ENCODE peak calls at places on chromosomes 11 and 22, in four cellular contexts. X is kidney, J is mesenchymal stem cell, D is fibroblast of lung. E is an unnamed sample. For H3K4me1, the result is how much of the 10 kb centered on the place peaks cover.

GRCh38 chr22:36252754-36253522 is at the start of gene APOL1:
- DNase-seq in X (peak), J (peak), D (no peak), E (no peak)

GRCh38 chr11:74583024-74583624 is 9.3 kb upstream of the POLD3 start:
- DNase-seq in X (no peak), J (no peak), D (no peak), E (no peak)

GRCh38 chr11:8023831-8024555 is 36.9 kb downstream of the EIF3F start:
- DNase-seq in X (no peak), J (no peak), D (peak), E (no peak)

GRCh38 chr11:5203366-5203765 is 2.9 kb upstream of the OR51V1 start:
- DNase-seq in X (no peak), J (no peak), D (no peak), E (no peak)

GRCh38 chr11:125583496-125583895 is 9.2 kb upstream of the STT3A start:
- DNase-seq in X (no peak), J (no peak), D (no peak), E (no peak)

GRCh38 chr22:43481528-43482309 is 69.9 kb downstream of the MPPED1 start:
- DNase-seq in X (peak), J (no peak), D (no peak), E (peak)

GRCh38 chr11:33157103-33158027 is 3.9 kb downstream of the CSTF3 start:
- DNase-seq in X (no peak), J (no peak), D (peak), E (no peak)

GRCh38 chr11:117814766-117815261 is 9.7 kb downstream of the FXYD2 start:
- DNase-seq in X (peak), J (no peak), D (peak), E (peak)

GRCh38 chr11:75342966-75343870 is 8.2 kb downstream of the ARRB1 start:
- DNase-seq in X (peak), J (peak), D (no peak), E (no peak)

GRCh38 chr11:9313648-9314290 is 624 bp downstream of the TMEM41B start:
- DNase-seq in X (no peak), J (peak), D (peak), E (peak)

GRCh38 chr11:67267188-67268035 is 1.1 kb downstream of the GRK2 start:
- DNase-seq in X (peak), J (no peak), D (no peak), E (peak)

GRCh38 chr11:13837286-13837685 is 125.2 kb upstream of the SPON1 start:
- DNase-seq in X (no peak), J (no peak), D (peak), E (no peak)

GRCh38 chr11:120335596-120335927 is 651 bp upstream of the ARHGEF12 start:
- DNase-seq in X (no peak), J (no peak), D (no peak), E (peak)

DNA sequence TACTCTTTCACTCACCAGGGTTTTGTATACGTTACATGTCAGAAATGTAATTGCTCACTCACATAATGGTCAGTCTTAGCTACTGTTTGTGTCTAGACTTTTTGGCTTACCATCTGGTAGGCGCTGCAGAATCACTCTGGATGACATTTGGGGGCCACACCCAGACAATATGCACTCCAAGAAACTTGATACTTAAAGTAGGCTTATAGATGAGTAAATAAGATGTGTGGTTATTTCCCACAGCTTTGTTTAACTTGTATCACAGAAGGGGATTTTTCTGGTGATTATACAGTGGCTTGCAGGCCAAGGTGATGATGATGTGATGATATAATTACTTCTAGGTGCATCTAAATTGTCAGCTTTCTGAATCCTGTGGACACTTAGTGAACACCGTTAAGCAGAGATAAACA is 89.0 kb downstream of the PRR5L start:
- DNase-seq in X (no peak), J (peak), D (peak), E (no peak)
- H3K4me1 ChIP-seq in X (under half), J (under half), D (under half), E (under half)

DNA sequence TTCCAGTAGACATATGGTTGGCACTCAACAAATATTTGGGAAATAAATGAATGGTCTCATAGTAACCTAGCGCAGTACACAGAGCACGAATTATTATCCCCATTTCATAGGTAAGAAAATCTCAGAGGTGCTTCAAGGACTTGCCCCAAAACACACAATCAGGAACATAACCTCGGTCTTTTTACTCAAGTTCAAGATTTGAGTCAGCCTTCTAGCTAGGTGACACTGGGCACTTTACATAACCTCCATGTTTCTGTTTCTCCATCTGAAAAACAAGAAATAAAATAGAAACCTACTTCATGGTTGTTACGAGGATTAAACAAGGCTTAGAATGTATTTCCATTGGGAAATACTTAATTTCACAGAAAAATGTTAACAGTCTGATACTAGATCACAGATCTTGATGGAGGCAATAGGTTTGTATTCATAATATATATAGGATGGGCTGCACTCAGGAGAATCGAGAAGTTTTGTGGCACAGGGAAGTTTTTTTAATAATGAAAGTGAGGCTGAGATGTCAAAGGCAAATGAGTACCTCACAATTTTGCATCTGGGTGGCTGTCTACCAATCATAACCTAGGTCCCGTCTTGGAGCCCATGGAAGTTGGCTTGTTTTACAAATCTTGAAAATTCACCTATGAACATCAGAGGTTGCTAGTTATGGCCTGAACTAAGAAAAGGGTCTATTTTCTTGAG is 147.4 kb upstream of the ZC3H12C start:
- DNase-seq in X (no peak), J (no peak), D (no peak), E (no peak)
- H3K9ac ChIP-seq in X (peak), J (peak), D (no peak), E (no peak)

GRCh38 chr11:60951611-60951908 is 416 bp downstream of the SLC15A3 start:
- DNase-seq in X (no peak), J (no peak), D (no peak), E (no peak)
- H3K4me3 ChIP-seq in X (peak), J (peak), D (peak), E (peak)

DNA sequence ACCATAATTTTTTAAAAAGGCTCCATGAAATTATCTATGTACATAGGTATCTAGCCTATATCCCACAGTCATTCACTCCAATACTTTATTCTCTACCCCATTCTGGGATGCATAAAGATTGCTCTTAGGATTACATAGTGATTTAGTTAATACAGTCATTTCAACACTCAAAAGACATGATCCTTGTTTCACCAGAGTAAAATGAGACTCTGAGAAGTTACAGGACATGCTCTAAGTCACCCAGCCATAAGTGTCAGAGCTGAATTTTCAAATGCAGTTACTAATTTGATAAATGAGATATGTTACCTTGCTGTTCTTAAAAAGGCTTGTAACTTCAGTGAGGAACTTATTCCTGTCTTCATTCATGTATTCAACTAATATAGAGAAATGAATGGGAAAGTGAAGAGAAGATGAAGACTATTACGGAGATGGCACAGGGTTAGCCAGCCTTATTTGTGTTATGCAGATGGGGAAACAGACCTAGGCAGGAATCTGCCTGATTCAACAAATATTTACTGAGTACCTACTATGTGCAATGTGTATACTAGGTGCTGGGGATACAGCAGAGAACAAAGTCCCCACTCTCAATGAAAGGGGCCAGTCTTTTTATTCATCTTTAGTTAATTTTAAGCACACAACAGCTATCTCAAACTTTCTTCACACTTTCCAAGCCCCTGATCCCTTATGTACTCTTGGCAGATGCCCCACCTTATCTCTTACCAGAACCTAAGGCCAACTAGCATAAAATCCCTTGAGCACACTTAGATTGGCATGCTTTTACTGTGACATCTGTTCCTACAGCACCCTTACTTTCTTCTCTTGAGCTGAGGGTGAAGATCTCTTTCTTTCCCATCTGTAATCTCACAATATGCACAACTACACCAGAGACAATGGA is 21.6 kb downstream of the MAPK1 start:
- DNase-seq in X (no peak), J (no peak), D (no peak), E (no peak)
- H3K4me1 ChIP-seq in X (under half), J (under half), D (under half), E (under half)

GRCh38 chr11:12112731-12113130 is 2.3 kb downstream of the MICAL2 start:
- DNase-seq in X (no peak), J (no peak), D (no peak), E (no peak)
- H3K9ac ChIP-seq in X (no peak), J (no peak), D (no peak), E (no peak)

DNA sequence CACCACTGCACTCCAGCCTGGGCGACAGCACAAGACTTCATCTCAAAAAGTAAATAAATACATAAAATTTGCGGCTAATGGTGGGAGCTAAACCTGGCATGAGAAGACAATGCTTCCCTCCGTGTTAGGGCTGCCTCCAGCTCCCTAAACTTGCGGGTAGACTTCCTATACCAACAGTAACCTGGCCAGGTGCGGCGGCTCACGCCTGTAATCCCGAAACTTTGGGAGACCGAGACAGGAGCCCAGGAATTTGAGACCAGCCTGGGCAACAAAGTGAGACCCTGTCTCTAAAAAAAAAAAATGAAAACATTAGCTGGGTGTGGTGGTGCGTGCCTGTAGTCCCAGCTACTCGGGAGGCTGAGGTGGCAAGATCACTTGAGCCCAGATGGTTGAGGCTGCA is 25.3 kb downstream of the SLC25A18 start:
- DNase-seq in X (peak), J (no peak), D (no peak), E (no peak)
- H3K4me3 ChIP-seq in X (no peak), J (no peak), D (no peak), E (no peak)

DNA sequence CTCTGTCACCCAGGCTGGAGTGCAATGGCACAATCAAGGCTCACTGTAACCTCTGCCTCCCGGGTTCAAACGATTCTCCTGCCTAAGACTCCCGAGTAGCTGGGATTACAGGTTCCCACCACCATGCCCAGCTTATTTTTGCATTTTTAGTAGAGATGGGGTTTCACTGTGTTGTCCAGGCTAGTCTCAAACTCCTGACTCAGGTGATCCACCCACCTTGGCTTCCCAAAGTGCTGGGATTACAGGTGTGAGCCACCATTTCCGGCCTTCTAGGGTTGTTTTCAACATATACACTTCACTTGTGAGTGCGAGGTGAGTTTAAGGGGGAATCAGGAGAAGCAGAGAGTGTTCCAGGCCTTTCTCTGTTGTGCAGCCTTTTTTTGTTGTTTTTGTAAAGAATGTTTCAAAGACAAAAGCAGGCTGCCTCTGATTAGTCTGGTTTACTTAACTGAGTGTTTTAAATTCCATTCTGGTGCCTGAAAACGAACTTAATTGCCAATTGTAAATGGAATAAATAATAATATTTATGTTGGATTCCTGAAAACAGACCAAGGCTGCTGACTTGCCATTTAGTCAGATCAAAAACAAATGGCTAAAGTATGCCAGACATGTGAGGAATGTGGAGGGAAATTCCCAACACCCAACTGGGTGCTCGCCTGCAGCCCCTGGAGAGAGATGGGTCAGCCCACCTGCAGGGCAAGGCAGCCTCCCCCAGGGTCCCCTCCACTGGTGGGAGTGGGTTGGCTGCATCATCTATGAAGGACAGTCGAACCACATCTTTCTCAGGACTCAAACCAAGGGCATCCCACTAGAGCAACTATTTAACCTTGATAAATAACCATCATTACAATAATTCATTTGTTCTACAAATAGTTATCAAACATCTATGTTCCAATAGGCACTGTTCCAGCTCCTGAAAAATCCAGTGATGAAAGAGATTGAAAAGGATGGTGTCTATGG is 4.6 kb upstream of the RANGAP1 start:
- DNase-seq in X (no peak), J (peak), D (peak), E (no peak)
- H3K4me1 ChIP-seq in X (under half), J (under half), D (under half), E (under half)

GRCh38 chr11:132036751-132037466 is 666.5 kb downstream of the NTM start:
- DNase-seq in X (no peak), J (no peak), D (peak), E (no peak)
- H3K9ac ChIP-seq in X (no peak), J (no peak), D (no peak), E (no peak)

E was measured in Karpas-422.